ENCODE peak calls at places on chromosomes 5 and 9, in four cellular contexts. B is A549; V is activated naive CD4-positive, alpha-beta T cell treated with anti-CD3 and anti-CD28 coated beads, Interleukin-2, amount 50 U/mL, for 16 hours; Z is heart right ventricle. G is an unnamed sample.

GRCh38 chr5:96199713-96200183 is 233.3 kb downstream of the PCSK1 start:
- DNase-seq in B (no peak), V (no peak), Z (no peak), G (no peak)

GRCh38 chr9:111036946-111037743 is 1.1 kb downstream of the LPAR1 start:
- DNase-seq in B (no peak), V (no peak), Z (no peak), G (no peak)

GRCh38 chr5:54644226-54644625 is 126.7 kb downstream of the SNX18 start:
- DNase-seq in B (no peak), V (no peak), Z (no peak), G (no peak)

GRCh38 chr9:126275386-126276001 is 51.1 kb upstream of the MVB12B start:
- DNase-seq in B (no peak), V (no peak), Z (peak), G (no peak)

GRCh38 chr5:60810036-60810435 is 34.0 kb downstream of the ELOVL7 start:
- DNase-seq in B (no peak), V (no peak), Z (no peak), G (no peak)

GRCh38 chr5:116361171-116361967 is 213.3 kb downstream of the SEMA6A start:
- DNase-seq in B (no peak), V (no peak), Z (peak), G (no peak)

GRCh38 chr5:132052520-132052919 is 7.9 kb upstream of the IL3 start:
- DNase-seq in B (no peak), V (no peak), Z (no peak), G (no peak)

GRCh38 chr9:134215709-134216448 is 51.5 kb upstream of the RNU6ATAC start:
- DNase-seq in B (no peak), V (no peak), Z (peak), G (no peak)

GRCh38 chr5:139272471-139273321 is 20.8 kb upstream of the MATR3 start:
- DNase-seq in B (no peak), V (no peak), Z (no peak), G (no peak)

GRCh38 chr9:109115931-109116541 is 3.7 kb downstream of the TMEM245 start:
- DNase-seq in B (no peak), V (no peak), Z (no peak), G (no peak)

GRCh38 chr5:66406761-66407289 is 189.4 kb upstream of the MAST4 start:
- DNase-seq in B (no peak), V (no peak), Z (no peak), G (no peak)

GRCh38 chr5:72256536-72256935 is 63.5 kb downstream of the MRPS27 start:
- DNase-seq in B (no peak), V (no peak), Z (no peak), G (no peak)

GRCh38 chr5:14327624-14328023 is 184.5 kb downstream of the TRIO start:
- DNase-seq in B (no peak), V (no peak), Z (no peak), G (no peak)

GRCh38 chr5:160152287-160152686 is 33.0 kb upstream of the PWWP2A start:
- DNase-seq in B (no peak), V (no peak), Z (no peak), G (no peak)

GRCh38 chr5:75611324-75612210 is at the start of gene ANKDD1B:
- DNase-seq in B (peak), V (peak), Z (peak), G (no peak)